ENCODE peak calls at places on chromosomes 7 and 10, in seven cellular contexts. One of them, this sample, is unnamed.

GRCh38 chr10:48463318-48464003 is 141.4 kb downstream of the ARHGAP22 start:
- DNase-seq in NB4: no peak
- DNase-seq in mucosa of descending colon: no peak
- DNase-seq in endodermal cell: peak; percentile 79
- DNase-seq in mesendoderm: peak; percentile 73
- DNase-seq in hepatocyte: peak; percentile 46
- DNase-seq in uterus: no peak
- DNase-seq in this sample: no peak

GRCh38 chr7:21939858-21940322 is 5.8 kb downstream of the CDCA7L start:
- DNase-seq in NB4: no peak
- DNase-seq in mucosa of descending colon: no peak
- DNase-seq in endodermal cell: no peak
- DNase-seq in mesendoderm: no peak
- DNase-seq in hepatocyte: no peak
- DNase-seq in uterus: no peak
- DNase-seq in this sample: no peak

GRCh38 chr10:90087197-90088007 is 386.0 kb downstream of the KIF20B start:
- DNase-seq in NB4: peak; percentile 62
- DNase-seq in mucosa of descending colon: peak; percentile 41
- DNase-seq in endodermal cell: no peak
- DNase-seq in mesendoderm: peak; percentile 57
- DNase-seq in hepatocyte: no peak
- DNase-seq in uterus: no peak
- DNase-seq in this sample: peak; percentile 68

GRCh38 chr7:115094163-115094562 is 172.3 kb downstream of the MDFIC start:
- DNase-seq in NB4: peak; percentile 13
- DNase-seq in mucosa of descending colon: no peak
- DNase-seq in endodermal cell: no peak
- DNase-seq in mesendoderm: no peak
- DNase-seq in hepatocyte: no peak
- DNase-seq in uterus: no peak
- DNase-seq in this sample: no peak

GRCh38 chr7:28483112-28483511 is 70.8 kb downstream of the CREB5 start:
- DNase-seq in NB4: no peak
- DNase-seq in mucosa of descending colon: no peak
- DNase-seq in endodermal cell: no peak
- DNase-seq in mesendoderm: no peak
- DNase-seq in hepatocyte: no peak
- DNase-seq in uterus: no peak
- DNase-seq in this sample: no peak

GRCh38 chr7:70414368-70414767 is 717.6 kb upstream of the GALNT17 start:
- DNase-seq in NB4: no peak
- DNase-seq in mucosa of descending colon: no peak
- DNase-seq in endodermal cell: no peak
- DNase-seq in mesendoderm: no peak
- DNase-seq in hepatocyte: no peak
- DNase-seq in uterus: no peak
- DNase-seq in this sample: no peak

GRCh38 chr7:139108256-139109187 is 998 bp downstream of the ZC3HAV1 start:
- DNase-seq in NB4: peak; percentile 65
- DNase-seq in mucosa of descending colon: peak; percentile 42
- DNase-seq in endodermal cell: peak; percentile 77
- DNase-seq in mesendoderm: peak; percentile 68
- DNase-seq in hepatocyte: peak; percentile 34
- DNase-seq in uterus: peak; percentile 22
- DNase-seq in this sample: no peak

GRCh38 chr7:76204147-76204546 is 2.5 kb downstream of the SRRM3 start:
- DNase-seq in NB4: peak; percentile 42
- DNase-seq in mucosa of descending colon: no peak
- DNase-seq in endodermal cell: no peak
- DNase-seq in mesendoderm: no peak
- DNase-seq in hepatocyte: no peak
- DNase-seq in uterus: no peak
- DNase-seq in this sample: no peak

GRCh38 chr7:19056305-19056704 is 61.1 kb downstream of the TWIST1 start:
- DNase-seq in NB4: no peak
- DNase-seq in mucosa of descending colon: no peak
- DNase-seq in endodermal cell: no peak
- DNase-seq in mesendoderm: no peak
- DNase-seq in hepatocyte: no peak
- DNase-seq in uterus: no peak
- DNase-seq in this sample: no peak

GRCh38 chr7:1532456-1533254 is 2.2 kb downstream of the MAFK start:
- DNase-seq in NB4: peak; percentile 95
- DNase-seq in mucosa of descending colon: peak; percentile 92
- DNase-seq in endodermal cell: peak; percentile 71
- DNase-seq in mesendoderm: no peak
- DNase-seq in hepatocyte: peak; percentile 93
- DNase-seq in uterus: peak; percentile 76
- DNase-seq in this sample: no peak

GRCh38 chr10:77045046-77045445 is 592.6 kb downstream of the KCNMA1 start:
- DNase-seq in NB4: no peak
- DNase-seq in mucosa of descending colon: no peak
- DNase-seq in endodermal cell: no peak
- DNase-seq in mesendoderm: no peak
- DNase-seq in hepatocyte: no peak
- DNase-seq in uterus: no peak
- DNase-seq in this sample: no peak

GRCh38 chr7:105132335-105132734 is 118.3 kb downstream of the KMT2E start:
- DNase-seq in NB4: no peak
- DNase-seq in mucosa of descending colon: no peak
- DNase-seq in endodermal cell: no peak
- DNase-seq in mesendoderm: no peak
- DNase-seq in hepatocyte: no peak
- DNase-seq in uterus: no peak
- DNase-seq in this sample: no peak

GRCh38 chr7:105136221-105136620 is 122.2 kb downstream of the KMT2E start:
- DNase-seq in NB4: no peak
- DNase-seq in mucosa of descending colon: no peak
- DNase-seq in endodermal cell: peak; percentile 34
- DNase-seq in mesendoderm: peak; percentile 84
- DNase-seq in hepatocyte: peak; percentile 27
- DNase-seq in uterus: no peak
- DNase-seq in this sample: no peak

GRCh38 chr7:105132835-105133234 is 118.8 kb downstream of the KMT2E start:
- DNase-seq in NB4: no peak
- DNase-seq in mucosa of descending colon: no peak
- DNase-seq in endodermal cell: peak; percentile 29
- DNase-seq in mesendoderm: no peak
- DNase-seq in hepatocyte: no peak
- DNase-seq in uterus: no peak
- DNase-seq in this sample: no peak

GRCh38 chr7:105133358-105133757 is 119.4 kb downstream of the KMT2E start:
- DNase-seq in NB4: no peak
- DNase-seq in mucosa of descending colon: no peak
- DNase-seq in endodermal cell: no peak
- DNase-seq in mesendoderm: no peak
- DNase-seq in hepatocyte: no peak
- DNase-seq in uterus: no peak
- DNase-seq in this sample: no peak

DNA sequence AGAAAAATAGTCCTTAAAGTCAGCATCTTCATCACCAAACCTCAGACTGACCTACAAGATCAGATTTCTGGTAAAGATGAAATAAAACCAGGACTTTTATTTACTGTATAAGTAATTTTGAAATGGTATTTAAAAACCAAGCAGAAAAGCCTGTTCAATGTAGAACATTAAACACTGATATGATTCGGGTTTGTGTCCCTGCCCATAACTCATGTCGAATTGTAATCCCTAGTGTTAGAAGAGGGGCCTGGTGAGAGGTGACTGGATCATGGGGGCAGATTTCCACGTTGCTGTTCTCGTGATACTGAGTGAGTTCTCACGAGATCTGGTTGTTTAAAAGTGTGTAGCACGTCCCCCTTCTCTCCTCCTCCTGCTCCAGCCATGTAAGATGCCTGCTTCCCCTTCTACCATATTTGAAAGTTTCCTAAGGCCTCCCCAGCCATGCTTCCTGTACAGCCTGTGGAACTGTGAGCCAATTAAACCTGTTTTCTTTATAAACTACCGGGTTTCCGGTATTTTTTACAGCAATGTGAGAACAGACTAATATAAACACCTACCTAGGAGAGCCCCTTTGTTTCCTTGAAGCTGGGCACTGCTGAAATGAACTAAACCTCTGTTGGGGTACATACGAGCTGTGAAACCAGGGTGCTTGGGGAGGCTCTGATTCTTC is 120.1 kb downstream of the KMT2E start:
- DNase-seq in NB4: no peak
- DNase-seq in mucosa of descending colon: no peak
- DNase-seq in endodermal cell: no peak
- DNase-seq in mesendoderm: no peak
- DNase-seq in hepatocyte: no peak
- DNase-seq in uterus: no peak
- DNase-seq in this sample: no peak
- H3K4me3 ChIP-seq in NB4: no peak overlapping the region
- H3K4me3 ChIP-seq in mucosa of descending colon: no peak overlapping the region
- H3K4me3 ChIP-seq in endodermal cell: no peak overlapping the region
- H3K4me3 ChIP-seq in mesendoderm: no peak overlapping the region
- H3K4me3 ChIP-seq in hepatocyte: no peak overlapping the region
- H3K4me3 ChIP-seq in uterus: no peak overlapping the region
- H3K4me3 ChIP-seq in this sample: no peak overlapping the region

DNA sequence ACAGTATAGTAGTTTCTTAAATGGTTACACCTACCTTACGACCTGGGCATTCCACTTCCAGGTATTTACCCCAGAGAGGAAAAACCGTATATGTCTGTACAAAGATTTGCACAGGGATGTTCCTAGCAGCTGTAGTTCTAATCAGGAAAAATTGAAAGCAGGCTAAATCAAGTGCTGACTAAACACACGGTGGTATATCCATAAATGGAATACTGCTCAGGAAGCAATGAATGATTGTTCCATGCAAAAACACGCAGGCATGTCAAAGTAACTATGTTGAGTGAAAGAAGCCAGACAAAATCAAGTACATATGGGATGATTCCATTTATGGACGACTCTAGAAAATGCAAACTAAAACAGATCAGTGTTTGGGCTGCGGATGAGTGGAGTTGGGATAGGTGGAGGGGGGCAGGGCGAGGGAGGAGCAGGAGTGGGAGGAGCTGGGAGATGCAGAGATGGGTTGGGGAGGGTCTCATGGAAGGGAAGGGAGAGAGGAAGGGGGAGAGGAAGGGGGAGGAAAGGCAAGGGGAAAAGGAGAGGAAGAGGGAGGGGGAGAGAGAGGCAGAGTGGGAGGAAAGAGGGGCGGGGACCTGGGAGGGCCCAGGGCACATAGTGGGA is 484 bp upstream of the MSRB2 start:
- DNase-seq in NB4: no peak
- DNase-seq in mucosa of descending colon: no peak
- DNase-seq in endodermal cell: no peak
- DNase-seq in mesendoderm: no peak
- DNase-seq in hepatocyte: no peak
- DNase-seq in uterus: no peak
- DNase-seq in this sample: no peak
- H3K4me3 ChIP-seq in NB4: no peak overlapping the region
- H3K4me3 ChIP-seq in mucosa of descending colon: no peak overlapping the region
- H3K4me3 ChIP-seq in endodermal cell: no peak overlapping the region
- H3K4me3 ChIP-seq in mesendoderm: no peak overlapping the region
- H3K4me3 ChIP-seq in hepatocyte: peak overlapping the region; percentile 12
- H3K4me3 ChIP-seq in uterus: peak overlapping the region; percentile 76
- H3K4me3 ChIP-seq in this sample: peak overlapping the region; percentile 78

GRCh38 chr10:122730238-122730637 is 30.6 kb upstream of the C10orf120 start:
- DNase-seq in NB4: peak; percentile 81
- DNase-seq in mucosa of descending colon: no peak
- DNase-seq in endodermal cell: no peak
- DNase-seq in mesendoderm: peak; percentile 65
- DNase-seq in hepatocyte: no peak
- DNase-seq in uterus: no peak
- DNase-seq in this sample: no peak

GRCh38 chr10:122727426-122727825 is 27.8 kb upstream of the C10orf120 start:
- DNase-seq in NB4: no peak
- DNase-seq in mucosa of descending colon: no peak
- DNase-seq in endodermal cell: peak; percentile 60
- DNase-seq in mesendoderm: peak; percentile 44
- DNase-seq in hepatocyte: peak; percentile 69
- DNase-seq in uterus: no peak
- DNase-seq in this sample: no peak

GRCh38 chr10:122721111-122721510 is 21.5 kb upstream of the C10orf120 start:
- DNase-seq in NB4: no peak
- DNase-seq in mucosa of descending colon: no peak
- DNase-seq in endodermal cell: no peak
- DNase-seq in mesendoderm: no peak
- DNase-seq in hepatocyte: no peak
- DNase-seq in uterus: no peak
- DNase-seq in this sample: no peak

GRCh38 chr10:122725006-122725405 is 25.4 kb upstream of the C10orf120 start:
- DNase-seq in NB4: no peak
- DNase-seq in mucosa of descending colon: no peak
- DNase-seq in endodermal cell: no peak
- DNase-seq in mesendoderm: no peak
- DNase-seq in hepatocyte: no peak
- DNase-seq in uterus: no peak
- DNase-seq in this sample: no peak

GRCh38 chr10:122725768-122726167 is 26.1 kb upstream of the C10orf120 start:
- DNase-seq in NB4: no peak
- DNase-seq in mucosa of descending colon: no peak
- DNase-seq in endodermal cell: peak; percentile 82
- DNase-seq in mesendoderm: peak; percentile 53
- DNase-seq in hepatocyte: no peak
- DNase-seq in uterus: no peak
- DNase-seq in this sample: no peak
- H3K4me3 ChIP-seq in NB4: no peak overlapping the region
- H3K4me3 ChIP-seq in mucosa of descending colon: no peak overlapping the region
- H3K4me3 ChIP-seq in endodermal cell: no peak overlapping the region
- H3K4me3 ChIP-seq in mesendoderm: no peak overlapping the region
- H3K4me3 ChIP-seq in hepatocyte: no peak overlapping the region
- H3K4me3 ChIP-seq in uterus: no peak overlapping the region
- H3K4me3 ChIP-seq in this sample: no peak overlapping the region

GRCh38 chr10:97150616-97151015 is 35.1 kb downstream of the SLIT1 start:
- DNase-seq in NB4: no peak
- DNase-seq in mucosa of descending colon: no peak
- DNase-seq in endodermal cell: no peak
- DNase-seq in mesendoderm: no peak
- DNase-seq in hepatocyte: no peak
- DNase-seq in uterus: no peak
- DNase-seq in this sample: no peak
- H3K4me3 ChIP-seq in NB4: no peak overlapping the region
- H3K4me3 ChIP-seq in mucosa of descending colon: no peak overlapping the region
- H3K4me3 ChIP-seq in endodermal cell: no peak overlapping the region
- H3K4me3 ChIP-seq in mesendoderm: no peak overlapping the region
- H3K4me3 ChIP-seq in hepatocyte: no peak overlapping the region
- H3K4me3 ChIP-seq in uterus: no peak overlapping the region
- H3K4me3 ChIP-seq in this sample: no peak overlapping the region

DNA sequence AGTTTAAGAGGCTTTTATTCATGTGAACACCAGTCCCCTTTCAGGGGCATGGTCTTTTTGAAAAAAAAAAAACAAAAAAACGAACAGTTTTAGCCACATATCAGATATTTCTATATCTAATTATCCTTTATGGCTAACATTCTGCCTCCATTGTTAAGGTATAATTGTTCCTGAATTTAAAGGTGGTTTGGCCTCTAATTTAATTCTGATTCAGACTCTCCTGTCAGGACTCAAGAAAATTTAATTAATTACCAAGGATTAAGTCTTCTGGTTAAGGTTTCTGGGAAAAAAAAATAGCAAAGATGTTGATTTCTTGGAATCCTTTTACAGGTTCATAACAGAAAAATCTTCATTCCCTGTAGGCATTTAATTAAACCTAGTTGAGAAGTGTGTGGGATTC is 27.4 kb downstream of the COL1A2 start:
- DNase-seq in NB4: no peak
- DNase-seq in mucosa of descending colon: no peak
- DNase-seq in endodermal cell: no peak
- DNase-seq in mesendoderm: no peak
- DNase-seq in hepatocyte: no peak
- DNase-seq in uterus: no peak
- DNase-seq in this sample: no peak
- H3K4me3 ChIP-seq in NB4: no peak overlapping the region
- H3K4me3 ChIP-seq in mucosa of descending colon: no peak overlapping the region
- H3K4me3 ChIP-seq in endodermal cell: no peak overlapping the region
- H3K4me3 ChIP-seq in mesendoderm: no peak overlapping the region
- H3K4me3 ChIP-seq in hepatocyte: no peak overlapping the region
- H3K4me3 ChIP-seq in uterus: no peak overlapping the region
- H3K4me3 ChIP-seq in this sample: no peak overlapping the region